ENCODE peak calls at places on chromosomes 6 and 20, in six cellular contexts. W is fibroblast of villous mesenchyme; F is neural crest cell; D is activated CD8-positive, alpha-beta T cell treated with anti-CD3 and anti-CD28 coated beads for 36 hours; L is psoas muscle; X is BJ. J is an unnamed sample.

GRCh38 chr6:136323431-136324112 is 33.9 kb upstream of the BCLAF1 start:
- DNase-seq in X (no peak), W (peak; percentile 13), L (no peak), D (no peak), F (no peak), J (no peak)

GRCh38 chr6:166750125-166750793 is 123.2 kb upstream of the RPS6KA2 start:
- DNase-seq in X (no peak), F (no peak), W (no peak), D (no peak), L (no peak), J (no peak)

GRCh38 chr20:25223765-25224720 is 23.8 kb upstream of the PYGB start:
- DNase-seq in D (no peak), X (no peak), L (no peak), F (no peak), W (no peak), J (no peak)

GRCh38 chr6:7146079-7146828 is 38.5 kb downstream of the RREB1 start:
- DNase-seq in D (peak; percentile 33), F (no peak), L (peak; percentile 73), X (no peak), W (peak; percentile 55), J (peak; percentile 38)

GRCh38 chr20:36113566-36114247 is 40.8 kb upstream of the EPB41L1 start:
- DNase-seq in F (no peak), X (no peak), L (no peak), D (no peak), W (no peak), J (peak; percentile 59)

GRCh38 chr6:144723431-144723830 is 438.3 kb downstream of the UTRN start:
- DNase-seq in W (no peak), D (no peak), X (no peak), F (no peak), L (no peak), J (no peak)

GRCh38 chr20:58642465-58642864 is 8.6 kb upstream of the STX16 start:
- DNase-seq in W (no peak), F (no peak), D (no peak), X (no peak), L (no peak), J (no peak)

GRCh38 chr20:10309326-10309725 is 90.7 kb downstream of the SNAP25 start:
- DNase-seq in X (peak; percentile 86), F (no peak), W (peak; percentile 91), L (no peak), D (no peak), J (no peak)

GRCh38 chr6:66605011-66605410 is 898.0 kb upstream of the EYS start:
- DNase-seq in F (no peak), W (no peak), D (no peak), L (no peak), X (no peak), J (no peak)

GRCh38 chr6:36885461-36886401 is at the start of gene C6orf89:
- DNase-seq in X (peak; percentile 75), F (peak; percentile 95), W (peak; percentile 98), L (peak; percentile 99), D (peak; percentile 99), J (peak; percentile 93)

DNA sequence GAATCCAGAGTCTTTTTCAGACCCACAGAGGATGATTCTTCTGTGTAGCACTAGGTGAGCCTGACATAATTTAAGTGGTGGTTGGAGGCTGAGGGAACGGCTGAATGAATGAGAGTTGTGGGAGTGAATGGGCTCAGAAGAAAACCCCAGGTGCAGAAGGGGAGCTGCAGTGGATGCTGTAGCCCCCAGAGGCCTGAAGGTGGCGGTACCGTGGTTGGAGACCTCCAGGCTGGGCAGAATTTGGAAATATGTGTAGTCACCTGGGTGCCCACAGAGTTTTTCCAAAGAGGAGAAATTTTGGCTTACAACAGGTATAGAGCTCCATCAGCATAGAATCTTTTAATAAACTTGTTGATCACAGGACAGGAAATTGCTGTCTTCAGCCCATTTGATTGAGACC is 6.5 kb upstream of the RAET1G start:
- DNase-seq in W (no peak), L (no peak), D (peak; percentile 44), X (no peak), F (no peak), J (no peak)
- TF ChIP-seq CTCF in W (peak; percentile 69), L (no peak), D (peak; percentile 65), X (peak; percentile 57), F (peak; percentile 55), J (no peak)

GRCh38 chr6:162852810-162853577 is 125.2 kb downstream of the PACRG start:
- DNase-seq in W (no peak), D (no peak), F (no peak), L (no peak), X (no peak), J (no peak)

GRCh38 chr6:162854228-162854627 is 126.5 kb downstream of the PACRG start:
- DNase-seq in X (no peak), L (no peak), D (no peak), F (no peak), W (no peak), J (no peak)

GRCh38 chr6:162857321-162857720 is 129.5 kb downstream of the PACRG start:
- DNase-seq in D (no peak), X (no peak), L (no peak), W (no peak), F (no peak), J (no peak)

GRCh38 chr6:162854734-162855191 is 127.0 kb downstream of the PACRG start:
- DNase-seq in W (no peak), L (no peak), X (no peak), D (no peak), F (no peak), J (no peak)

DNA sequence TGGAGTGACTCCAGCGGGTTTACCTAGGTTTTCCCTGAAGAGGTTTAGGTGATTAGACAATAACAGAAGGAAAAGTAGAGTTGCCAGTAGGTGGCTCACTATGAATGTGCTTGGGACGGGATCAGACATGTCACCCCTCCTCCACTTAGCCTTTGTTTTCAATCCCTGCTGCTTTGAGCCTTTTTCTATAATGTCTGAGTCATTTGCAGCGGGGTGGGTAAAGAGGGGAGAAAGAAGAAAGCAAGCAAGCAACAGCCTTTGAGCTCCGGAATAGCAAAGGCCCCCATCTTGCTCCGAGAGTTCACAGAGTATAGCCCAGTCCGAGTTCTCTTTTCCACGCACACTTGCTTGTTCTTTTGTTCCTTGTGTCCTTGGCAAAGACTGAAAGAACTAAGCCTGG is 129.1 kb downstream of the PACRG start:
- DNase-seq in X (peak; percentile 27), L (no peak), D (no peak), F (peak; percentile 45), W (peak; percentile 69), J (no peak)
- TF ChIP-seq CTCF in X (peak; percentile 70), L (peak; percentile 52), D (no peak), F (peak; percentile 69), W (peak; percentile 62), J (no peak)

DNA sequence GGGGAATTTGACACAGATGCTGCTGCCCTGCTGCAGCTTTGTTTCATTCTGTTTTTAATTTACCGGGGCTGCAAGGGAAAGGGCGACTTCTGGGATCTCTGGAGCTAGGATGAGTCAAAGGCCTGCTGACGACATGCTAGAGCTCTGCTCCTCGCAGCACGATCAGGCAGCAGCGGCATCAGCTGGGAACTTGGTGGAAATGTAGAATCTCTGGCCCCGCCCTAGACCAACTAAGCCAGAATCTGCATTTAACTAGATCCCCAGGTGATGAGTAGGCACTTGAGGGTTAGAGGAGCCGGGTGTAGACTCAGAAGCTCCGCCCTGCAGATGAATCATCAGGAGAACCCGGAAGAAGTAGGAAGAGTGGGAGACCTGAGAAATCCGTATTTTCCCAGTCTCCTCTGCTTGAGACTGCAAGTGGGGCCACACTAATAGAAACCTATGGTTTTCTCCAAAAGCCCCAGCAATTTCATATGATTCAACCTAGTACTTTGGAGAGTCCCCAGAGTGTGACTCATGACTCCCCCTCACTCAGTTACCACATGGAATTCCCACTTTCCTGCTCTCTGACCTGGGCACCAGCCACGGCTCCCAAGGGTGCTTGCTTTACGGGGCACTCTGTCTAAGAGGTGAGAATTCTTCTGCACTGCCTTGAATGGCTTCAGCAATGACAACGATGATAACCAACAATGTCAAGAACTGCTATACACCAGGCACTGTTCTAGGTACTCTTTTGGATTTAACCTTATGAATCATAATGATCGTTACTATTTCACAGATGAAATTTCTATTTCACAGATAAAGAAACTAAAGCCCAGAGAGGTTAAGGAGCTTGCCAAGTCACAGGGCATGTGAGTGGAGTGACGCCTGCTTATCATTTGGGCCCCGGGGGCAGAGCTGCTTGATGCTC is 18.1 kb downstream of the TUBB2B start:
- DNase-seq in X (peak; percentile 98), W (peak; percentile 97), L (peak; percentile 67), F (no peak), D (peak; percentile 73), J (peak; percentile 56)
- TF ChIP-seq CTCF in X (peak; percentile 38), W (peak; percentile 20), L (no peak), F (no peak), D (no peak), J (no peak)

GRCh38 chr20:42484335-42484734 is 705.4 kb downstream of the PTPRT start:
- DNase-seq in W (no peak), F (no peak), X (no peak), D (no peak), L (no peak), J (no peak)

GRCh38 chr20:42484790-42485365 is 704.8 kb downstream of the PTPRT start:
- DNase-seq in L (no peak), X (no peak), W (no peak), F (no peak), D (no peak), J (no peak)

GRCh38 chr20:42485566-42485965 is 704.1 kb downstream of the PTPRT start:
- DNase-seq in L (no peak), X (no peak), F (no peak), D (no peak), W (no peak), J (no peak)

GRCh38 chr20:42482808-42483207 is 706.9 kb downstream of the PTPRT start:
- DNase-seq in L (no peak), X (no peak), W (no peak), D (no peak), F (no peak), J (no peak)

DNA sequence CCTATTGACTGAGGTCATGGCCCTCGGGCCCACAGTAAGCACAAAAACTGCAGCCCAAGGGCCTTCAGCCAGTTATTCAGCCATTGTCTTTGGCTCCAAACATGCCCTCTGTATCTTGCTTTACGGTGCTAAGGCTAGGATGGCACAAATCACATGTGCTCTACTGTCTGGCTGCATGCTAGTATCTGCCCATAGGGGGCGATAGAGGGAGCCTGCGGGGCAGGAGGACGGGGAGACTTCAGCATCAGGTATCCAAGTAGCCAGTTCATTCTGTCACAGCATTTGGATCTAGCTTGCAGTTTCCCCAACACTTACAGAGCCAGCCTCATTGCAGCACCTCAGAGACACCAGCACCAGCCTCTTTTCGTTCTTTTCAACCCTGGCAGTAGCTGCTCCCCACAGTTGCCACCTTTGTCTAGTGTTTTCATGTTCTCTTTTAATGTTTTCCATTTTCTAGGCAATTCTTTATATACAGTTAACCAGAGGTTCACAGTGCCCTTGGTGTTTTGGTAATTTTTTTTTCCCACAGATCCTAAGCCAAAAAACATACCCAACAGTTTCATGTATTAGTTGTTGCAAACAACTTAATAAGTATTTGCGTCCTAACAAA is 705.9 kb downstream of the PTPRT start:
- DNase-seq in L (no peak), W (no peak), D (peak; percentile 32), F (peak; percentile 29), X (no peak), J (no peak)
- TF ChIP-seq CTCF in L (no peak), W (no peak), D (peak; percentile 35), F (peak; percentile 60), X (no peak), J (peak; percentile 45)